ENCODE peak calls at places on chromosomes 4 and X, in five cellular contexts. H is HCT116, Q is fibroblast of the aortic adventitia, I is hepatocyte, F is cardiac fibroblast. S is an unnamed sample.

GRCh38 chr4:22099896-22100295 is 151.3 kb upstream of the KCNIP4 start:
- DNase-seq in Q (peak; percentile 39), H (no peak), I (no peak), F (peak; percentile 22), S (peak; percentile 28)

GRCh38 chr4:81445196-81445595 is 26.5 kb downstream of the RASGEF1B start:
- DNase-seq in Q (no peak), F (no peak), I (no peak), H (no peak), S (no peak)

GRCh38 chr4:17511041-17511949 is 595 bp downstream of the QDPR start:
- DNase-seq in Q (peak; percentile 47), F (peak; percentile 53), H (peak; percentile 15), I (peak; percentile 64), S (peak; percentile 38)

GRCh38 chrX:19912-20571 is 261.1 kb upstream of the PLCXD1 start:
- DNase-seq in H (no peak), I (peak; percentile 26), Q (no peak), F (peak; percentile 2), S (no peak)

GRCh38 chr4:177485528-177485927 is 43.3 kb upstream of the AGA start:
- DNase-seq in H (no peak), F (peak; percentile 21), I (no peak), Q (peak; percentile 57), S (peak; percentile 79)

GRCh38 chr4:44495136-44495535 is 46.5 kb upstream of the KCTD8 start:
- DNase-seq in I (no peak), H (no peak), F (no peak), Q (peak; percentile 11), S (no peak)

GRCh38 chr4:160044693-160045092 is 941.8 kb downstream of the RAPGEF2 start:
- DNase-seq in H (no peak), F (no peak), I (no peak), Q (no peak), S (no peak)

GRCh38 chr4:102196221-102196620 is 149.1 kb downstream of the SLC39A8 start:
- DNase-seq in Q (peak; percentile 32), H (no peak), F (no peak), I (no peak), S (peak; percentile 23)

GRCh38 chr4:117800636-117801035 is 233.7 kb upstream of the NDST3 start:
- DNase-seq in I (no peak), F (no peak), Q (no peak), H (no peak), S (no peak)

GRCh38 chr4:120017939-120018692 is 48.5 kb downstream of the MAD2L1 start:
- DNase-seq in H (no peak), F (no peak), Q (no peak), I (no peak), S (no peak)

GRCh38 chrX:33725556-33726232 is 406.4 kb downstream of the FAM47A start:
- DNase-seq in Q (no peak), H (no peak), I (peak; percentile 74), F (no peak), S (no peak)

GRCh38 chr4:154491731-154492249 is at the start of gene DCHS2:
- DNase-seq in I (peak; percentile 82), H (no peak), Q (no peak), F (no peak), S (no peak)

GRCh38 chrX:47112316-47112954 is 32.1 kb downstream of the NDUFB11 start:
- DNase-seq in F (peak; percentile 14), Q (peak; percentile 29), H (no peak), I (no peak), S (peak; percentile 12)

GRCh38 chr4:118026806-118027205 is 7.5 kb upstream of the NDST3 start:
- DNase-seq in F (no peak), I (no peak), Q (no peak), H (no peak), S (no peak)

GRCh38 chr4:110032603-110033002 is 119.9 kb downstream of the EGF start:
- DNase-seq in I (no peak), F (no peak), H (no peak), Q (no peak), S (peak; percentile 31)

DNA sequence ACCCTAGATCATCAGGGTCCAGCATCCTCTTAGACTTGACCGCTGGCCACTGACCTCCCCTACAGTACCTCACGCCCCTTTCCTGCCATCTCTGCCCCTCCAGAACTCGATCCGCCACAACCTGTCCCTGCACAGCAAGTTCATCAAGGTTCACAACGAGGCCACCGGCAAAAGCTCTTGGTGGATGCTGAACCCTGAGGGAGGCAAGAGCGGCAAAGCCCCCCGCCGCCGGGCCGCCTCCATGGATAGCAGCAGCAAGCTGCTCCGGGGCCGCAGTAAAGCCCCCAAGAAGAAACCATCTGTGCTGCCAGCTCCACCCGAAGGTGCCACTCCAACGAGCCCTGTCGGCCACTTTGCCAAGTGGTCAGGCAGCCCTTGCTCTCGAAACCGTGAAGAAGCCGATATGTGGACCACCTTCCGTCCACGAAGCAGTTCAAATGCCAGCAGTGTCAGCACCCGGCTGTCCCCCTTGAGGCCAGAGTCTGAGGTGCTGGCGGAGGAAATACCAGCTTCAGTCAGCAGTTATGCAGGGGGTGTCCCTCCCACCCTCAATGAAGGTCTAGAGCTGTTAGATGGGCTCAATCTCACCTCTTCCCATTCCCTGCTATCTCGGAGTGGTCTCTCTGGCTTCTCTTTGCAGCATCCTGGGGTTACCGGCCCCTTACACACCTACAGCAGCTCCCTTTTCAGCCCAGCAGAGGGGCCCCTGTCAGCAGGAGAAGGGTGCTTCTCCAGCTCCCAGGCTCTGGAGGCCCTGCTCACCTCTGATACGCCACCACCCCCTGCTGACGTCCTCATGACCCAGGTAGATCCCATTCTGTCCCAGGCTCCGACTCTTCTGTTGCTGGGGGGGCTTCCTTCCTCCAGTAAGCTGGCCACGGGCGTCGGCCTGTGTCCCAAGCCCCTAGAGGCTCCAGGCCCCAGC is 5.2 kb downstream of the FOXO4 start:
- DNase-seq in Q (no peak), H (no peak), F (no peak), I (no peak), S (no peak)
- TF ChIP-seq CTCF in Q (no peak), H (no peak), F (no peak), I (peak; percentile 6), S (no peak)

DNA sequence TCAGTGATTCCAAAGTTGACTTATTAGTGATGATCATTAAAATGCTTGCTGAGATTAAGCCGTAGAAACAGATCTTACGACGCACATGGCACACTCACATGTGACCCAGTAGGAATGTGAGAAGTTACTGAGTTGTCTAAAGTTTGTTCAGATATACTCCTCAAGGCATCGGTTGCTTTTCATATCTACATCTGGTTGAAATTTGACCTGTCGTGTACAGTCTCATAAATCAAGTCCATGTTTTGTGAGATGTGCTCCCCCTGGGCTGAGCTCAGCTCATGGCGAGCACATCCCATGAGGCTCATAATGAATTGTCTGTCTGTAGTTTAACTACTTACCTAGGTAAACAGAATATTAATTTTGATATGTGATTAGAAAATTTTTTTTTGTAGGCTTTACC is 67.0 kb downstream of the TNIP2 start:
- DNase-seq in F (no peak), I (no peak), Q (no peak), H (no peak), S (peak; percentile 39)
- TF ChIP-seq CTCF in F (no peak), I (no peak), Q (no peak), H (no peak), S (no peak)

GRCh38 chr4:100742045-100742444 is 224.2 kb upstream of the EMCN start:
- DNase-seq in H (peak; percentile 63), F (peak; percentile 77), Q (peak; percentile 73), I (no peak), S (peak; percentile 75)
- TF ChIP-seq CTCF in H (peak; percentile 64), F (peak; percentile 61), Q (peak; percentile 48), I (peak; percentile 24), S (peak; percentile 60)

GRCh38 chr4:41389356-41389755 is 132.6 kb downstream of the UCHL1 start:
- DNase-seq in Q (no peak), H (no peak), I (no peak), F (no peak), S (no peak)
- TF ChIP-seq CTCF in Q (no peak), H (no peak), I (no peak), F (no peak), S (no peak)

DNA sequence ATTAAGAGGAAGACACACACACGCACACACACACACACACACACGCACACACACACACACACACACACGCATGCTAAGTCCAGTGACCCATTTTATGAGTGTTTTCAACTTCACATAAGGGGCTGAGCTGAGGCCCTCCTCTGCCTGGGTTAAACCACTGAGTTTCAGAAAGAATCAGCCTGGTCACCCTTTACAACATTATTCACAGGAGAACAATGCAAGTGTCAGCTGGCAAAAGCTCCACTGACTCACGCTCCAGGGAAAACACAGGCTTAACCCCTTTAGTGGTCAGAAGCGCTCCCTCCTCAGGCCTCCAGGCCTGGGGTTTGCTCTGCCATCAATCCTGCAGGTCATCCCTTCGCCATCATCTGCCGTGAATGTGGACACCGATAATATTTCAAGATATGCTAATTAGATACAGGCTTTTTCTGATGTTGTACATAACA is 46.9 kb downstream of the ACOX3 start:
- DNase-seq in H (no peak), I (peak; percentile 50), F (peak; percentile 95), Q (peak; percentile 98), S (peak; percentile 99)
- TF ChIP-seq CTCF in H (no peak), I (no peak), F (peak; percentile 43), Q (peak; percentile 55), S (peak; percentile 36)

S was measured in fibroblast of mammary gland.